ENCODE peak calls at places on chromosomes 16 and 17, in four cellular contexts. U, J, P and K are unnamed samples.

GRCh38 chr17:4852504-4853075 is 19.4 kb downstream of the MINK1 start:
- DNase-seq in U (peak), J (no peak), P (no peak), K (no peak)

GRCh38 chr16:55280622-55281021 is 43.4 kb upstream of the IRX6 start:
- DNase-seq in U (no peak), J (no peak), P (no peak), K (no peak)

GRCh38 chr16:19281246-19281645 is 4.3 kb upstream of the CLEC19A start:
- DNase-seq in U (no peak), J (no peak), P (no peak), K (no peak)

GRCh38 chr17:59401725-59402124 is 70.3 kb downstream of the YPEL2 start:
- DNase-seq in U (no peak), J (no peak), P (no peak), K (no peak)

GRCh38 chr17:13741744-13742143 is 140.0 kb upstream of the HS3ST3A1 start:
- DNase-seq in U (no peak), J (no peak), P (no peak), K (no peak)

GRCh38 chr17:75832652-75833400 is 11.4 kb downstream of the UNC13D start:
- DNase-seq in U (no peak), J (no peak), P (no peak), K (no peak)

GRCh38 chr17:6555331-6556120 is 829 bp downstream of the PITPNM3 start:
- DNase-seq in U (peak), J (peak), P (no peak), K (no peak)

GRCh38 chr17:77100009-77100408 is 40.8 kb upstream of the SEC14L1 start:
- DNase-seq in U (no peak), J (peak), P (no peak), K (no peak)

GRCh38 chr17:72588561-72588960 is 467.7 kb downstream of the SOX9 start:
- DNase-seq in U (no peak), J (no peak), P (no peak), K (no peak)

GRCh38 chr17:64628641-64629040 is 33.5 kb downstream of the SMURF2 start:
- DNase-seq in U (no peak), J (no peak), P (no peak), K (no peak)

GRCh38 chr17:61462734-61463067 is 10.5 kb downstream of the TBX4 start:
- DNase-seq in U (no peak), J (no peak), P (no peak), K (no peak)

GRCh38 chr17:8537734-8538133 is 92.8 kb downstream of the MYH10 start:
- DNase-seq in U (no peak), J (no peak), P (no peak), K (no peak)

GRCh38 chr17:62565817-62566216 is 61.7 kb upstream of the MRC2 start:
- DNase-seq in U (peak), J (no peak), P (no peak), K (no peak)

GRCh38 chr16:56477096-56477878 is 25.9 kb downstream of the OGFOD1 start:
- DNase-seq in U (peak), J (no peak), P (peak), K (no peak)

GRCh38 chr16:90057738-90058173 is 19.4 kb downstream of the PRDM7 start:
- DNase-seq in U (peak), J (no peak), P (no peak), K (no peak)

GRCh38 chr16:12170103-12171025 is 193.8 kb downstream of the SNX29 start:
- DNase-seq in U (peak), J (no peak), P (no peak), K (no peak)

GRCh38 chr16:49274936-49275730 is 6.5 kb downstream of the CBLN1 start:
- DNase-seq in U (no peak), J (no peak), P (no peak), K (no peak)

GRCh38 chr16:78503501-78504110 is 404.2 kb downstream of the WWOX start:
- DNase-seq in U (peak), J (no peak), P (peak), K (no peak)

GRCh38 chr16:27431773-27432599 is 30.0 kb downstream of the IL21R start:
- DNase-seq in U (no peak), J (peak), P (no peak), K (no peak)

GRCh38 chr16:77585379-77585778 is 136.9 kb upstream of the NUDT7 start:
- DNase-seq in U (peak), J (no peak), P (no peak), K (no peak)

GRCh38 chr16:67025151-67025550 is 3.8 kb upstream of the CBFB start:
- DNase-seq in U (no peak), J (peak), P (no peak), K (no peak)

GRCh38 chr17:56974055-56974454 is 3.9 kb upstream of the SCPEP1 start:
- DNase-seq in U (no peak), J (no peak), P (no peak), K (no peak)
- TF ChIP-seq CTCF in U (no peak), J (no peak), P (no peak), K (no peak)

GRCh38 chr16:73031155-73031866 is 16.6 kb downstream of the ZFHX3 start:
- DNase-seq in U (no peak), J (peak), P (no peak), K (no peak)

GRCh38 chr16:73034374-73034773 is 13.6 kb downstream of the ZFHX3 start:
- DNase-seq in U (no peak), J (no peak), P (no peak), K (no peak)

GRCh38 chr16:73033271-73033998 is 14.5 kb downstream of the ZFHX3 start:
- DNase-seq in U (no peak), J (no peak), P (no peak), K (no peak)

GRCh38 chr16:73036074-73036826 is 11.7 kb downstream of the ZFHX3 start:
- DNase-seq in U (no peak), J (peak), P (no peak), K (no peak)

GRCh38 chr16:73032548-73033270 is 15.2 kb downstream of the ZFHX3 start:
- DNase-seq in U (no peak), J (no peak), P (no peak), K (no peak)
- TF ChIP-seq CTCF in U (no peak), J (no peak), P (no peak), K (no peak)

GRCh38 chr17:82569621-82570020 is 50.1 kb downstream of the FOXK2 start:
- DNase-seq in U (no peak), J (no peak), P (no peak), K (no peak)

GRCh38 chr17:82570282-82570681 is 50.8 kb downstream of the FOXK2 start:
- DNase-seq in U (no peak), J (no peak), P (no peak), K (no peak)

GRCh38 chr17:82568997-82569393 is 49.5 kb downstream of the FOXK2 start:
- DNase-seq in U (peak), J (no peak), P (no peak), K (no peak)

GRCh38 chr17:82574041-82574440 is 54.5 kb downstream of the FOXK2 start:
- DNase-seq in U (no peak), J (no peak), P (no peak), K (no peak)

DNA sequence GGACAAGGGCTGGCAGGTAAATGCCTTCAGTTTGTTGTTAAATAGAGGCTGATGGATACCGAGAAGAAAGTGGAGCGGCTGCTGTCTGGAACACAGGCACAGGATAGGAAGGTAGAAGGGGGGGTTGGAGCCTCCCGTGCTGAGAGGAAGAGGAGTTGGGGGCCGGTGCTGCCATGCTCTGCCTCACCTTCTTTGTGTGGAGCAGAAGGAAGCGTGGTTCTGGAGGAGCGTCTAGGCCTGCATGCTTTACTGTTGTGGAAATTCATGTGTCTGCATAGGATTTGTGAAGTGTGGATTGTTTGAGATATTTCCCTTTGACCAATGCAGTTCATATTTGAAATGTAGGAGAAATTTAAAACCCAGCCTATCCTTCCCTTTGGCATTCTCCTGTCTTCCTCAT is 52.3 kb downstream of the FOXK2 start:
- DNase-seq in U (no peak), J (no peak), P (no peak), K (no peak)
- TF ChIP-seq CTCF in U (no peak), J (no peak), P (no peak), K (no peak)

GRCh38 chr17:56594528-56595418 is 1.3 kb downstream of the NOG start:
- DNase-seq in U (no peak), J (peak), P (no peak), K (no peak)
- TF ChIP-seq CTCF in U (no peak), J (no peak), P (no peak), K (no peak)